ENCODE peak calls at places on chromosomes 4 and X, in eight cellular contexts. Y is PC-9, X is breast epithelium, R is mucosa of descending colon, J is mammary epithelial cell, W is ascending aorta, Z is heart left ventricle, G is fibroblast of lung. T is an unnamed sample.

GRCh38 chrX:107449490-107450175 is at the start of gene FRMPD3:
- DNase-seq in W (no peak), R (peak; percentile 27), Z (no peak), J (no peak), G (no peak), Y (peak; percentile 25), X (no peak), T (no peak)

GRCh38 chr4:87506974-87507701 is 22.0 kb downstream of the SPARCL1 start:
- DNase-seq in W (no peak), R (no peak), Z (no peak), J (peak; percentile 83), G (peak; percentile 92), X (no peak), Y (no peak), T (no peak)

GRCh38 chrX:13069771-13070410 is 25.5 kb upstream of the FAM9C start:
- DNase-seq in W (no peak), X (no peak), Y (no peak), R (no peak), G (peak; percentile 56), J (no peak), Z (no peak), T (no peak)

GRCh38 chr4:15414601-15415091 is 13.2 kb upstream of the C1QTNF7 start:
- DNase-seq in X (no peak), Z (no peak), J (no peak), W (no peak), R (no peak), Y (no peak), G (peak; percentile 68), T (no peak)

GRCh38 chr4:76535603-76536380 is 100.8 kb downstream of the SHROOM3 start:
- DNase-seq in Z (no peak), X (no peak), G (peak; percentile 61), J (peak; percentile 9), R (no peak), Y (no peak), W (no peak), T (no peak)

GRCh38 chr4:78864405-78865024 is 74.7 kb downstream of the PAQR3 start:
- DNase-seq in R (no peak), J (peak; percentile 58), W (no peak), Z (no peak), X (no peak), Y (no peak), G (peak; percentile 92), T (no peak)

GRCh38 chr4:6926681-6927478 is 17.3 kb downstream of the TBC1D14 start:
- DNase-seq in G (peak; percentile 66), W (no peak), J (no peak), Z (no peak), Y (no peak), X (no peak), R (peak; percentile 88), T (no peak)

GRCh38 chrX:115588180-115588579 is 27.2 kb downstream of the PLS3 start:
- DNase-seq in W (no peak), G (peak; percentile 49), R (no peak), Y (no peak), Z (no peak), X (no peak), J (no peak), T (no peak)

GRCh38 chr4:63020661-63021060 is 1388.6 kb downstream of the TECRL start:
- DNase-seq in R (no peak), J (no peak), G (no peak), Y (no peak), Z (no peak), W (no peak), X (no peak), T (no peak)

GRCh38 chrX:46628406-46629371 is 55.1 kb downstream of the CHST7 start:
- DNase-seq in J (no peak), Z (peak; percentile 19), X (no peak), R (no peak), Y (no peak), G (peak; percentile 90), W (no peak), T (peak; percentile 2)

GRCh38 chrX:30582664-30583063 is 5.1 kb upstream of the TASL start:
- DNase-seq in R (no peak), X (no peak), J (no peak), Y (no peak), W (no peak), G (no peak), Z (no peak), T (no peak)

GRCh38 chr4:99811850-99812249 is 4.8 kb upstream of the DAPP1 start:
- DNase-seq in J (peak; percentile 27), X (no peak), W (no peak), Y (no peak), Z (no peak), G (peak; percentile 43), R (no peak), T (no peak)

GRCh38 chr4:151169223-151169622 is 69.8 kb downstream of the RPS3A start:
- DNase-seq in R (no peak), W (no peak), Y (no peak), G (peak; percentile 99), Z (peak; percentile 80), X (peak; percentile 26), J (no peak), T (no peak)

GRCh38 chrX:1355800-1356148 is 19.2 kb downstream of the IL3RA start:
- DNase-seq in G (no peak), J (no peak), X (no peak), Y (no peak), R (no peak), Z (no peak), W (no peak), T (no peak)

GRCh38 chr4:159269143-159269542 is 166.3 kb downstream of the RAPGEF2 start:
- DNase-seq in Y (no peak), R (no peak), G (no peak), W (no peak), X (no peak), J (no peak), Z (no peak), T (no peak)

GRCh38 chr4:68368566-68369473 is 18.9 kb upstream of the YTHDC1 start:
- DNase-seq in J (peak; percentile 89), X (no peak), R (no peak), Y (peak; percentile 32), G (peak; percentile 31), Z (no peak), W (no peak), T (no peak)

GRCh38 chrX:110002300-110003166 is at the start of gene TMEM164:
- DNase-seq in J (peak; percentile 77), G (peak; percentile 76), Y (peak; percentile 94), Z (peak; percentile 87), W (peak; percentile 88), X (peak; percentile 56), R (peak; percentile 90), T (peak; percentile 39)

GRCh38 chr4:87717276-87718031 is 67.4 kb downstream of the DMP1 start:
- DNase-seq in G (no peak), W (no peak), Y (no peak), X (no peak), Z (peak; percentile 15), J (no peak), R (no peak), T (no peak)

GRCh38 chr4:18075823-18076433 is 54.4 kb upstream of the LCORL start:
- DNase-seq in R (peak; percentile 24), J (no peak), G (peak; percentile 2), Z (peak; percentile 57), Y (peak; percentile 2), W (no peak), X (no peak), T (no peak)
- TF ChIP-seq CTCF in R (no peak), J (peak; percentile 50), G (no peak), Z (peak; percentile 54), Y (peak; percentile 57), W (no peak), X (no peak), T (no peak)

DNA sequence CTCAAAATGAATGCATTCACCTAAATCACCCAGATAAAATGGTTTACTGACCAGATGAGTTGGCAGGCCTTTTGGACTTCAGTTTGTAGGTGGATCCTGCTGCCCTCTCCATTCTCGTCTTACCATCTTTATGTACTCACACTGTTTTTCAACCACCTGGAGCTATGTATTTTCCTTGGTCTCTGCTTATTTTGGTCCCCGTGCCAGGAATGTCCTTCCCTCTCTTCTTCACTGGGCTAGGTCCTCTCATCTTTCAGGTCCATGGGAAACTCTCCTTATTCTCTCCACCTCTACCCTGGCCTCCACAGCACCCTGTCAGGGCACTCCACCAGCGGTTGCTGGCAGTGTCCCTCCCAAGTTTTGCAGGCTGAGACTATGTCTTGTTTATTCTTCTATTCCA is 2.6 kb downstream of the GPRIN3 start:
- DNase-seq in J (no peak), Z (no peak), G (no peak), X (no peak), R (peak; percentile 43), W (no peak), Y (no peak), T (no peak)
- H3K4me3 ChIP-seq in J (no peak overlapping the region), Z (no peak overlapping the region), G (no peak overlapping the region), X (no peak overlapping the region), R (no peak overlapping the region), W (no peak overlapping the region), Y (no peak overlapping the region), T (peak overlapping the region; percentile 77)

DNA sequence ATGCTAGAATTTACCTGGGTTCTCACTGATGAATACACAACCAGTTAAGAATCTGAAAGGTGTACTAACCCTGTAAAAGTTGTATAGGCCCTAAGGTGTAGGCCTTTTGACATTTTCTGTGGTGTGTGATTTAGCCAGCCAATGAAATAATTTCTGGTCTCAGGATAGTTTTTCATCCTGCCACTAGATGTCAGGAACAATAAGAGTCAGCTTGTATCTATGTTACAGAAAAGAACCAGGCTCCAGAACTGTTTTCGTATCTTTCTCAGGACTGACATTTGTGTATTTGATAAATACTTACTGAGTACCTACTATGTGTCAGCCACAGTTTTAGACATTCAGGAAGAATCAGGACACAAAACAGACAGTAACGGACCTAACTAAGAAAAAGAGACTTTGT is 673.6 kb upstream of the TENM3 start:
- DNase-seq in W (no peak), Z (no peak), G (peak; percentile 72), R (no peak), J (peak; percentile 46), Y (no peak), X (no peak), T (no peak)
- TF ChIP-seq CTCF in W (no peak), Z (peak; percentile 24), G (peak; percentile 66), R (peak; percentile 25), J (peak; percentile 57), Y (peak; percentile 32), X (no peak), T (no peak)

DNA sequence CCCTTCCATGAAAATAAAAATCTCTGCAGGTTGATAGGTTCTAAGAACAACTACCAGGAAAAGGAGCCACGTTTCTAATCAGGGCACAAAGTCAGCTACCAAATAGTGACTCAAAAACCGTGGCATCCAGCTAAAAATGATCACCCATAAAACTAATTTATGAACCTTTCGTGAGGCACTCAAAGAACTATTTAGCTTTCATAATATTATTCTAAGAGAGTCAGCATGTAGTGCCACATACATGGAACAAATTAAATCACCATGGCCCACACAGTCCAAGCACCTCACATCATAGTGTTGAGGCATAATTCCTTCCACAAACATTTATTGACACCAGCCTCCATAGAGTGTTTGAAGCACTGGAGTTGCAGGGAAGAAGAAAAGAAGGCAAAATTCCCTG is 252.0 kb upstream of the PPARGC1A start:
- DNase-seq in Z (no peak), W (no peak), G (no peak), X (no peak), J (no peak), R (no peak), Y (no peak), T (no peak)
- H3K4me3 ChIP-seq in Z (no peak overlapping the region), W (no peak overlapping the region), G (no peak overlapping the region), X (no peak overlapping the region), J (no peak overlapping the region), R (no peak overlapping the region), Y (no peak overlapping the region), T (no peak overlapping the region)

GRCh38 chr4:137531121-137531520 is 1.2 kb downstream of the PCDH18 start:
- DNase-seq in Z (no peak), X (no peak), W (no peak), Y (no peak), J (no peak), G (peak; percentile 81), R (no peak), T (no peak)
- TF ChIP-seq CTCF in Z (peak; percentile 21), X (no peak), W (peak; percentile 59), Y (no peak), J (no peak), G (peak; percentile 66), R (no peak), T (peak; percentile 44)

T was measured in thoracic aorta.